ENCODE peak calls at places on chromosome 22, in six cellular contexts. O is neural progenitor cell, P is GM23338, W is GM23248, I is PC-3, M is MM.1S. C is an unnamed sample.
A peak's percentile ranks its signal among the peaks of the same experiment; 100 is the strongest.

GRCh38 chr22:45632791-45633515 is 38.7 kb upstream of the ATXN10 start:
- DNase-seq in W (no peak), O (peak; percentile 25), I (no peak), P (peak; percentile 26), M (no peak), C (no peak)

GRCh38 chr22:43331698-43332097 is 11.5 kb downstream of the SCUBE1 start:
- DNase-seq in M (no peak), P (no peak), W (no peak), I (no peak), O (no peak), C (no peak)

GRCh38 chr22:22838148-22838786 is 49.3 kb upstream of the IGLL5 start:
- DNase-seq in I (no peak), M (no peak), P (no peak), O (no peak), W (no peak), C (no peak)

GRCh38 chr22:48185656-48186055 is 1423.2 kb downstream of the TBC1D22A start:
- DNase-seq in O (no peak), P (no peak), I (no peak), W (no peak), M (peak; percentile 34), C (no peak)

GRCh38 chr22:30270841-30271240 is 4.2 kb upstream of the OSM start:
- DNase-seq in O (no peak), P (no peak), M (no peak), W (no peak), I (no peak), C (no peak)

GRCh38 chr22:22110548-22111266 is 128.1 kb upstream of the TOP3B start:
- DNase-seq in I (peak; percentile 73), O (peak; percentile 62), W (peak; percentile 91), P (peak; percentile 74), M (peak; percentile 86), C (no peak)

GRCh38 chr22:21861856-21862255 is 5.6 kb downstream of the MAPK1 start:
- DNase-seq in M (no peak), P (no peak), I (no peak), W (peak; percentile 43), O (no peak), C (no peak)

GRCh38 chr22:31083923-31084810 is 3.0 kb downstream of the SMTN start:
- DNase-seq in I (no peak), P (no peak), W (peak; percentile 46), O (no peak), M (peak; percentile 28), C (no peak)

GRCh38 chr22:37345863-37346514 is 63.7 kb downstream of the CYTH4 start:
- DNase-seq in M (no peak), I (peak; percentile 0), W (peak; percentile 87), P (no peak), O (no peak), C (no peak)

GRCh38 chr22:12697441-12697840 is 2830.6 kb upstream of the OR11H1 start:
- DNase-seq in P (no peak), O (no peak), I (no peak), W (no peak), M (no peak), C (no peak)

GRCh38 chr22:39832627-39833074 is 60.9 kb downstream of the ENTHD1 start:
- DNase-seq in O (no peak), W (no peak), M (no peak), I (no peak), P (no peak), C (no peak)

GRCh38 chr22:39183991-39184585 is 31.6 kb upstream of the CBX7 start:
- DNase-seq in W (peak; percentile 89), P (peak; percentile 63), O (no peak), M (no peak), I (peak; percentile 3), C (peak; percentile 48)

GRCh38 chr22:43956805-43957463 is 1.7 kb downstream of the SAMM50 start:
- DNase-seq in P (peak; percentile 25), M (no peak), O (no peak), I (peak; percentile 62), W (no peak), C (peak; percentile 48)

GRCh38 chr22:29674121-29674520 is 45.7 kb upstream of the CABP7 start:
- DNase-seq in W (no peak), M (no peak), O (no peak), P (no peak), I (no peak), C (no peak)

GRCh38 chr22:38828191-38828590 is 15.6 kb downstream of the NPTXR start:
- DNase-seq in O (no peak), W (no peak), I (no peak), P (no peak), M (no peak), C (no peak)

GRCh38 chr22:44574581-44575343 is 76.7 kb upstream of the RTL6 start:
- DNase-seq in W (no peak), P (no peak), I (no peak), O (no peak), M (no peak), C (no peak)

GRCh38 chr22:27416553-27417427 is 384.8 kb downstream of the MN1 start:
- DNase-seq in O (peak; percentile 49), P (peak; percentile 83), M (no peak), I (peak; percentile 60), W (peak; percentile 90), C (peak; percentile 50)

GRCh38 chr22:20111045-20111688 is 4.7 kb upstream of the RANBP1 start:
- DNase-seq in O (peak; percentile 69), M (no peak), I (peak; percentile 26), W (peak; percentile 54), P (peak; percentile 78), C (no peak)

GRCh38 chr22:19523240-19524169 is 705 bp downstream of the CLDN5 start:
- DNase-seq in W (peak; percentile 44), I (no peak), M (no peak), O (peak; percentile 79), P (peak; percentile 86), C (no peak)

DNA sequence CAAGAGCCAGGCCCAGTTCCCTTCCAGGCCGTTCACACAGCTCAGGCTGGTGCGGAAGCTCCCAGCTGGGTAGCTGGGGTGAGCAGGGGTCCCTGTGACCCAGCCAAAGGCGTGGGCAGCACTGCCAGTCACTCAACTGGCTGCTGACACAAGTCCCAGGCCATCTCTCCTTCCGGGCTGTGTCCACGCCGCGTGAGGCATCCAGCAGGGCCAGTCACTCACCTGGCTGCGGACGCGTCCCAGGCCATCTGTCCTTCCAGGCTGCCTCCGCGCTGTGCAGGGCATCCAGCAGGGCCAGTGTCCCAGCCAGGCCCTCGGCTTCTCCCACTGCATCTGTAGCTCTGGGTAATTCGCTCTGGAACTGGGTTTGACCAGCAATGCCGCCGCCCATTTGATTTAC is 184.2 kb downstream of the BRD1 start:
- DNase-seq in P (no peak), W (no peak), O (no peak), M (no peak), I (no peak), C (no peak)
- H3F3A ChIP-seq in P (no peaks in the 10 kb centered on the region), W (no peaks in the 10 kb centered on the region), O (no peaks in the 10 kb centered on the region), M (no peaks in the 10 kb centered on the region), I (no peaks in the 10 kb centered on the region), C (no peaks in the 10 kb centered on the region)

GRCh38 chr22:41906822-41907221 is 8.1 kb downstream of the SHISA8 start:
- DNase-seq in W (no peak), I (no peak), P (no peak), O (no peak), M (no peak), C (no peak)
- TF ChIP-seq EZH2 in W (no peak), I (no peak), P (no peak), O (no peak), M (no peak), C (no peak)

GRCh38 chr22:32620992-32621391 is 146.4 kb downstream of the FBXO7 start:
- DNase-seq in I (no peak), P (peak; percentile 47), O (no peak), M (no peak), W (no peak), C (no peak)
- H3K4me1 ChIP-seq in I (no peaks in the 10 kb centered on the region), P (peaks cover 10% of the 10 kb centered on the region), O (peaks cover 33% of the 10 kb centered on the region), M (no peaks in the 10 kb centered on the region), W (peaks cover 35% of the 10 kb centered on the region), C (peaks cover 6% of the 10 kb centered on the region)

GRCh38 chr22:50193621-50194020 is 7.2 kb upstream of the SELENOO start:
- DNase-seq in P (no peak), W (no peak), I (no peak), O (no peak), M (no peak), C (no peak)
- H3F3A ChIP-seq in P (peaks cover 2% of the 10 kb centered on the region), W (no peaks in the 10 kb centered on the region), I (no peaks in the 10 kb centered on the region), O (peaks cover under 1% of the 10 kb centered on the region), M (peaks cover 31% of the 10 kb centered on the region), C (peaks cover 20% of the 10 kb centered on the region)

DNA sequence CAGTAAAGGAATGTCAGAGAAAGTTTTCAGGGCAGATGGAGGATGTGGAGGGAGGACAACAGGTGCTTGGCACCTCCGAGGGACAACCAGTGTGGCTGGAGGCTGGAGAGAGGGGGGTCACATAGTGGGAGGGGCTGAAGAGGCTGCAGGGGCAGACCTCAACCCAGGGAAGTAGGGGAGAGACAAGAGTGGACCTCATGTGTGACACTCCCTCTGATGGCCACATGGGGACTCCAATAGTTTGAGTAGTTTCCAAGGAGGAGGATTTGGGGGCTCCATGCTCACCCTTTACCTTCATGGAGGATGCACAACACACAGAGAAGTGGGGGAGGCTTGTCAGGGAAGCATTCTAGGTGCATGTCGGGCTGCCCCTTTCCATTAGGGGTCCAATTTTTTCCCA is 35.1 kb upstream of the ASPHD2 start:
- DNase-seq in W (no peak), P (peak; percentile 54), I (no peak), M (no peak), O (no peak), C (no peak)
- TF ChIP-seq EZH2 in W (no peak), P (no peak), I (no peak), M (no peak), O (no peak), C (no peak)

C was measured in PC-9.